ENCODE peak calls at places on chromosomes 3 and 15, in four cellular contexts. One of them, this sample, is unnamed.

GRCh38 chr3:10546181-10546624 is 40.8 kb upstream of the ATP2B2 start:
- DNase-seq in K562: no peak
- DNase-seq in GM12878: no peak
- DNase-seq in HepG2: no peak
- DNase-seq in this sample: no peak

GRCh38 chr3:23115171-23115877 is 87.8 kb upstream of the UBE2E2 start:
- DNase-seq in K562: no peak
- DNase-seq in GM12878: no peak
- DNase-seq in HepG2: no peak
- DNase-seq in this sample: no peak

GRCh38 chr3:154252759-154253638 is 71.3 kb downstream of the DHX36 start:
- DNase-seq in GM12878: peak
- DNase-seq in HepG2: peak
- DNase-seq in K562: peak
- DNase-seq in this sample: peak

GRCh38 chr15:31306426-31307269 is 20.0 kb upstream of the KLF13 start:
- DNase-seq in GM12878: no peak
- DNase-seq in HepG2: no peak
- DNase-seq in K562: no peak
- DNase-seq in this sample: no peak

GRCh38 chr3:45499529-45499928 is 95.0 kb upstream of the LIMD1 start:
- DNase-seq in K562: no peak
- DNase-seq in GM12878: no peak
- DNase-seq in HepG2: peak
- DNase-seq in this sample: peak

GRCh38 chr15:93037341-93038063 is 51.5 kb downstream of the RGMA start:
- DNase-seq in GM12878: no peak
- DNase-seq in K562: no peak
- DNase-seq in HepG2: no peak
- DNase-seq in this sample: no peak

GRCh38 chr15:31390777-31391486 is 64.3 kb downstream of the KLF13 start:
- DNase-seq in HepG2: no peak
- DNase-seq in GM12878: no peak
- DNase-seq in K562: no peak
- DNase-seq in this sample: no peak

GRCh38 chr3:133119146-133119545 is 81.0 kb downstream of the TMEM108 start:
- DNase-seq in K562: no peak
- DNase-seq in GM12878: no peak
- DNase-seq in HepG2: no peak
- DNase-seq in this sample: no peak

GRCh38 chr3:11269007-11269406 is 3.2 kb upstream of the ATG7 start:
- DNase-seq in GM12878: no peak
- DNase-seq in K562: no peak
- DNase-seq in HepG2: no peak
- DNase-seq in this sample: no peak

GRCh38 chr15:92167413-92167950 is 226.2 kb upstream of the ST8SIA2 start:
- DNase-seq in HepG2: peak
- DNase-seq in GM12878: no peak
- DNase-seq in K562: no peak
- DNase-seq in this sample: no peak

GRCh38 chr3:134462236-134463059 is 23.3 kb downstream of the ANAPC13 start:
- DNase-seq in K562: no peak
- DNase-seq in HepG2: no peak
- DNase-seq in GM12878: no peak
- DNase-seq in this sample: no peak

GRCh38 chr3:9110802-9111201 is 138.6 kb downstream of the SRGAP3 start:
- DNase-seq in GM12878: no peak
- DNase-seq in HepG2: no peak
- DNase-seq in K562: no peak
- DNase-seq in this sample: no peak

GRCh38 chr3:58051196-58051595 is 43.0 kb downstream of the FLNB start:
- DNase-seq in K562: no peak
- DNase-seq in GM12878: no peak
- DNase-seq in HepG2: no peak
- DNase-seq in this sample: no peak

GRCh38 chr15:70491183-70491621 is 272.2 kb downstream of the UACA start:
- DNase-seq in GM12878: no peak
- DNase-seq in K562: no peak
- DNase-seq in HepG2: no peak
- DNase-seq in this sample: no peak

GRCh38 chr15:77778802-77779201 is 146.1 kb upstream of the LINGO1 start:
- DNase-seq in GM12878: no peak
- DNase-seq in HepG2: no peak
- DNase-seq in K562: no peak
- DNase-seq in this sample: no peak
- TF ChIP-seq POLR2AphosphoS2 in GM12878: no peak
- TF ChIP-seq POLR2AphosphoS2 in HepG2: no peak
- TF ChIP-seq POLR2AphosphoS2 in K562: no peak
- TF ChIP-seq POLR2AphosphoS2 in this sample: no peak

DNA sequence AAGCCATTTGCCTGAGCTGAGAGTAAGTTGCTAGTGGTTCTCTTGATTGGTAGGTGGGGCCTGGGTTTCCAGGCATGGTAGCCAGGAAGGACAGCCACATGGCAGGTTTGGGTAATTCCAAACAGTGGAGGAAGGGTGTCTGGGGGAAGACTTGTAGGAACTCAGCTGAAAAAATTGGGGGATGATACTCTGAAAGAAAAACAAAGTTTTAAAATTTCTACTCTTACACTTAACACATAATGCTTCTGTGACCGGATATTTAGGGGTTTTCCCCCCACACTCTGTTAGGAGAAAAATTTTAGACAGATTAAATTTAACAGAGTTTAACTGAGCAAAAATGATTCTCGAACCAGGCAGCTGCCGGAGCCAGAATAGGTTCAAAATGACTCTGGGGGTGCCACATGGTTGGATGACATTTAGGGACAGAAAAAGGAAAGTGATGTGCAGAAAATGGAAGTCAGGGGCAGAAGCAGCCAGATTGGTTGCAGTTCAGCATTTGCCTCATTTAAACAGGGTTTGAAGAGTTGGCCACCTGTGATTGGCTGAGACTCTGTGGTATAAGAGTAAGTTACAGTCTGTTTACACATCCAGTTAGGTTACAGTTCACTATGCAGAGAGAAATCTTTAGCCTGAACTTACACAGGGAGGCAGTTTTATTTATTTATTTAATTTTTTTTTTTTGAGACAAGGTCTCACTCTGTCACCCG is 8.1 kb downstream of the B2M start:
- DNase-seq in K562: peak
- DNase-seq in GM12878: peak
- DNase-seq in HepG2: peak
- DNase-seq in this sample: no peak
- TF ChIP-seq POLR2AphosphoS2 in K562: peak
- TF ChIP-seq POLR2AphosphoS2 in GM12878: peak
- TF ChIP-seq POLR2AphosphoS2 in HepG2: no peak
- TF ChIP-seq POLR2AphosphoS2 in this sample: no peak

GRCh38 chr15:83570756-83571155 is 83.2 kb upstream of the ADAMTSL3 start:
- DNase-seq in HepG2: no peak
- DNase-seq in K562: no peak
- DNase-seq in GM12878: no peak
- DNase-seq in this sample: no peak

GRCh38 chr15:83569341-83569740 is 84.6 kb upstream of the ADAMTSL3 start:
- DNase-seq in K562: no peak
- DNase-seq in HepG2: no peak
- DNase-seq in GM12878: no peak
- DNase-seq in this sample: no peak

GRCh38 chr15:83567318-83567717 is 86.6 kb upstream of the ADAMTSL3 start:
- DNase-seq in HepG2: no peak
- DNase-seq in GM12878: peak
- DNase-seq in K562: no peak
- DNase-seq in this sample: no peak

GRCh38 chr15:83574345-83574744 is 79.6 kb upstream of the ADAMTSL3 start:
- DNase-seq in GM12878: no peak
- DNase-seq in K562: no peak
- DNase-seq in HepG2: no peak
- DNase-seq in this sample: no peak

GRCh38 chr15:83571820-83572707 is 81.9 kb upstream of the ADAMTSL3 start:
- DNase-seq in GM12878: no peak
- DNase-seq in HepG2: no peak
- DNase-seq in K562: peak
- DNase-seq in this sample: peak
- TF ChIP-seq POLR2AphosphoS2 in GM12878: no peak
- TF ChIP-seq POLR2AphosphoS2 in HepG2: no peak
- TF ChIP-seq POLR2AphosphoS2 in K562: no peak
- TF ChIP-seq POLR2AphosphoS2 in this sample: no peak

DNA sequence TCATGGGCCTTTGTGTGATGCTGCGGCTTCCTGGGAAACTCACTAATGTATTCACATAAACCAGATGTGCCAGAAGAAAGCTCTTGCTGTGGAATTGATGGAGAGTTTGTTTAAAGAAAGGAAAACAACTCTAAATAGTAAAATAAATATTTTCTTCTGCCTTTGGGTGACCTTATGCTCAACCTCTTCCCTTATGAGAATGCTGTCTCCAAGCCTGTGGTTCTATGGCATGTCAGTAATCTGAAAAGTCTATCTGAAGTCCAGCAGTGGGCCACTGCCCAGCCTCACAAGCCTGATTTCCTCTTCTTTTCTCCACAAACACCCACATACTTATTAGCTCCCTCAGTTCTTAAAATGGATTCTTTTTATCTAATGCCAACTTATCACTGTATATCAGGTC is 49.9 kb upstream of the PHLDB2 start:
- DNase-seq in GM12878: no peak
- DNase-seq in K562: no peak
- DNase-seq in HepG2: peak
- DNase-seq in this sample: no peak
- TF ChIP-seq POLR2AphosphoS2 in GM12878: no peak
- TF ChIP-seq POLR2AphosphoS2 in K562: no peak
- TF ChIP-seq POLR2AphosphoS2 in HepG2: no peak
- TF ChIP-seq POLR2AphosphoS2 in this sample: no peak

GRCh38 chr15:68526269-68526668 is 52.5 kb upstream of the CORO2B start:
- DNase-seq in GM12878: no peak
- DNase-seq in HepG2: no peak
- DNase-seq in K562: no peak
- DNase-seq in this sample: no peak

GRCh38 chr15:68531794-68532193 is 47.0 kb upstream of the CORO2B start:
- DNase-seq in K562: no peak
- DNase-seq in HepG2: no peak
- DNase-seq in GM12878: no peak
- DNase-seq in this sample: no peak

GRCh38 chr15:68526784-68527183 is 52.0 kb upstream of the CORO2B start:
- DNase-seq in K562: no peak
- DNase-seq in HepG2: no peak
- DNase-seq in GM12878: no peak
- DNase-seq in this sample: no peak

GRCh38 chr15:68525815-68526214 is 53.0 kb upstream of the CORO2B start:
- DNase-seq in K562: no peak
- DNase-seq in HepG2: no peak
- DNase-seq in GM12878: no peak
- DNase-seq in this sample: no peak

GRCh38 chr15:68528891-68529290 is 49.9 kb upstream of the CORO2B start:
- DNase-seq in K562: no peak
- DNase-seq in HepG2: no peak
- DNase-seq in GM12878: no peak
- DNase-seq in this sample: no peak
- TF ChIP-seq POLR2AphosphoS2 in K562: no peak
- TF ChIP-seq POLR2AphosphoS2 in HepG2: no peak
- TF ChIP-seq POLR2AphosphoS2 in GM12878: no peak
- TF ChIP-seq POLR2AphosphoS2 in this sample: no peak